ENCODE peak calls at places on chromosomes 11 and 22, in nine cellular contexts. One of them, this sample, is unnamed.

GRCh38 chr11:93589347-93589746 is 46.2 kb upstream of the SMCO4 start:
- DNase-seq in SK-N-SH: no peak
- DNase-seq in RCC 7860: no peak
- DNase-seq in activated CD4-positive, alpha-beta T cell treated with anti-CD3 and anti-CD28 coated beads, Interleukin-2, amount 50 U/mL, for 1 hour: no peak
- DNase-seq in COR-L47: no peak
- DNase-seq in nucleus accumbens: no peak
- DNase-seq in HEK293T: no peak
- DNase-seq in adrenal gland: no peak
- DNase-seq in hippocampal formation: no peak
- DNase-seq in this sample: no peak

GRCh38 chr11:69954756-69955155 is 123.4 kb upstream of the ANO1 start:
- DNase-seq in SK-N-SH: no peak
- DNase-seq in RCC 7860: no peak
- DNase-seq in activated CD4-positive, alpha-beta T cell treated with anti-CD3 and anti-CD28 coated beads, Interleukin-2, amount 50 U/mL, for 1 hour: no peak
- DNase-seq in COR-L47: no peak
- DNase-seq in nucleus accumbens: no peak
- DNase-seq in HEK293T: no peak
- DNase-seq in adrenal gland: no peak
- DNase-seq in hippocampal formation: no peak
- DNase-seq in this sample: no peak

GRCh38 chr22:44592466-44593180 is 94.6 kb upstream of the RTL6 start:
- DNase-seq in SK-N-SH: no peak
- DNase-seq in RCC 7860: no peak
- DNase-seq in activated CD4-positive, alpha-beta T cell treated with anti-CD3 and anti-CD28 coated beads, Interleukin-2, amount 50 U/mL, for 1 hour: no peak
- DNase-seq in COR-L47: no peak
- DNase-seq in nucleus accumbens: no peak
- DNase-seq in HEK293T: no peak
- DNase-seq in adrenal gland: no peak
- DNase-seq in hippocampal formation: no peak
- DNase-seq in this sample: no peak

GRCh38 chr22:50482107-50483074 is 1.0 kb downstream of the ADM2 start:
- DNase-seq in SK-N-SH: no peak
- DNase-seq in RCC 7860: no peak
- DNase-seq in activated CD4-positive, alpha-beta T cell treated with anti-CD3 and anti-CD28 coated beads, Interleukin-2, amount 50 U/mL, for 1 hour: no peak
- DNase-seq in COR-L47: no peak
- DNase-seq in nucleus accumbens: no peak
- DNase-seq in HEK293T: no peak
- DNase-seq in adrenal gland: no peak
- DNase-seq in hippocampal formation: no peak
- DNase-seq in this sample: no peak

GRCh38 chr11:121487191-121487590 is 34.4 kb upstream of the SORL1-AS1 start:
- DNase-seq in SK-N-SH: no peak
- DNase-seq in RCC 7860: no peak
- DNase-seq in activated CD4-positive, alpha-beta T cell treated with anti-CD3 and anti-CD28 coated beads, Interleukin-2, amount 50 U/mL, for 1 hour: no peak
- DNase-seq in COR-L47: no peak
- DNase-seq in nucleus accumbens: no peak
- DNase-seq in HEK293T: no peak
- DNase-seq in adrenal gland: no peak
- DNase-seq in hippocampal formation: no peak
- DNase-seq in this sample: no peak

GRCh38 chr11:112963368-112963955 is 2.2 kb downstream of the NCAM1 start:
- DNase-seq in SK-N-SH: peak
- DNase-seq in RCC 7860: no peak
- DNase-seq in activated CD4-positive, alpha-beta T cell treated with anti-CD3 and anti-CD28 coated beads, Interleukin-2, amount 50 U/mL, for 1 hour: no peak
- DNase-seq in COR-L47: peak
- DNase-seq in nucleus accumbens: no peak
- DNase-seq in HEK293T: no peak
- DNase-seq in adrenal gland: no peak
- DNase-seq in hippocampal formation: no peak
- DNase-seq in this sample: no peak

GRCh38 chr11:8867856-8868705 is 42.9 kb upstream of the AKIP1 start:
- DNase-seq in SK-N-SH: no peak
- DNase-seq in RCC 7860: no peak
- DNase-seq in activated CD4-positive, alpha-beta T cell treated with anti-CD3 and anti-CD28 coated beads, Interleukin-2, amount 50 U/mL, for 1 hour: no peak
- DNase-seq in COR-L47: no peak
- DNase-seq in nucleus accumbens: no peak
- DNase-seq in HEK293T: no peak
- DNase-seq in adrenal gland: no peak
- DNase-seq in hippocampal formation: no peak
- DNase-seq in this sample: peak

GRCh38 chr11:1219836-1220810 is 2.7 kb upstream of the MUC5B start:
- DNase-seq in SK-N-SH: peak
- DNase-seq in RCC 7860: no peak
- DNase-seq in activated CD4-positive, alpha-beta T cell treated with anti-CD3 and anti-CD28 coated beads, Interleukin-2, amount 50 U/mL, for 1 hour: no peak
- DNase-seq in COR-L47: no peak
- DNase-seq in nucleus accumbens: no peak
- DNase-seq in HEK293T: no peak
- DNase-seq in adrenal gland: no peak
- DNase-seq in hippocampal formation: no peak
- DNase-seq in this sample: no peak

GRCh38 chr22:37235897-37236607 is 8.0 kb downstream of the RAC2 start:
- DNase-seq in SK-N-SH: no peak
- DNase-seq in RCC 7860: no peak
- DNase-seq in activated CD4-positive, alpha-beta T cell treated with anti-CD3 and anti-CD28 coated beads, Interleukin-2, amount 50 U/mL, for 1 hour: no peak
- DNase-seq in COR-L47: no peak
- DNase-seq in nucleus accumbens: no peak
- DNase-seq in HEK293T: no peak
- DNase-seq in adrenal gland: no peak
- DNase-seq in hippocampal formation: no peak
- DNase-seq in this sample: no peak

GRCh38 chr11:77074626-77075221 is 8.0 kb downstream of the CAPN5 start:
- DNase-seq in SK-N-SH: no peak
- DNase-seq in RCC 7860: no peak
- DNase-seq in activated CD4-positive, alpha-beta T cell treated with anti-CD3 and anti-CD28 coated beads, Interleukin-2, amount 50 U/mL, for 1 hour: no peak
- DNase-seq in COR-L47: no peak
- DNase-seq in nucleus accumbens: no peak
- DNase-seq in HEK293T: no peak
- DNase-seq in adrenal gland: no peak
- DNase-seq in hippocampal formation: no peak
- DNase-seq in this sample: no peak

GRCh38 chr22:27668828-27669797 is 132.4 kb downstream of the MN1 start:
- DNase-seq in SK-N-SH: no peak
- DNase-seq in RCC 7860: peak
- DNase-seq in activated CD4-positive, alpha-beta T cell treated with anti-CD3 and anti-CD28 coated beads, Interleukin-2, amount 50 U/mL, for 1 hour: no peak
- DNase-seq in COR-L47: no peak
- DNase-seq in nucleus accumbens: no peak
- DNase-seq in HEK293T: no peak
- DNase-seq in adrenal gland: peak
- DNase-seq in hippocampal formation: no peak
- DNase-seq in this sample: peak

GRCh38 chr22:43384863-43385262 is 27.0 kb upstream of the MPPED1 start:
- DNase-seq in SK-N-SH: no peak
- DNase-seq in RCC 7860: no peak
- DNase-seq in activated CD4-positive, alpha-beta T cell treated with anti-CD3 and anti-CD28 coated beads, Interleukin-2, amount 50 U/mL, for 1 hour: no peak
- DNase-seq in COR-L47: no peak
- DNase-seq in nucleus accumbens: no peak
- DNase-seq in HEK293T: no peak
- DNase-seq in adrenal gland: no peak
- DNase-seq in hippocampal formation: no peak
- DNase-seq in this sample: no peak

GRCh38 chr11:32884770-32885384 is 7.7 kb upstream of the QSER1 start:
- DNase-seq in SK-N-SH: no peak
- DNase-seq in RCC 7860: no peak
- DNase-seq in activated CD4-positive, alpha-beta T cell treated with anti-CD3 and anti-CD28 coated beads, Interleukin-2, amount 50 U/mL, for 1 hour: no peak
- DNase-seq in COR-L47: no peak
- DNase-seq in nucleus accumbens: no peak
- DNase-seq in HEK293T: no peak
- DNase-seq in adrenal gland: no peak
- DNase-seq in hippocampal formation: no peak
- DNase-seq in this sample: peak

GRCh38 chr11:80900265-80900664 is 1459.4 kb upstream of the TENM4 start:
- DNase-seq in SK-N-SH: no peak
- DNase-seq in RCC 7860: no peak
- DNase-seq in activated CD4-positive, alpha-beta T cell treated with anti-CD3 and anti-CD28 coated beads, Interleukin-2, amount 50 U/mL, for 1 hour: no peak
- DNase-seq in COR-L47: no peak
- DNase-seq in nucleus accumbens: no peak
- DNase-seq in HEK293T: no peak
- DNase-seq in adrenal gland: no peak
- DNase-seq in hippocampal formation: no peak
- DNase-seq in this sample: no peak

GRCh38 chr11:128502736-128503135 is 84.6 kb downstream of the ETS1 start:
- DNase-seq in SK-N-SH: no peak
- DNase-seq in RCC 7860: no peak
- DNase-seq in activated CD4-positive, alpha-beta T cell treated with anti-CD3 and anti-CD28 coated beads, Interleukin-2, amount 50 U/mL, for 1 hour: no peak
- DNase-seq in COR-L47: no peak
- DNase-seq in nucleus accumbens: no peak
- DNase-seq in HEK293T: no peak
- DNase-seq in adrenal gland: no peak
- DNase-seq in hippocampal formation: no peak
- DNase-seq in this sample: peak

GRCh38 chr11:6757373-6757967 is 14.3 kb downstream of the OR2AG2 start:
- DNase-seq in SK-N-SH: peak
- DNase-seq in RCC 7860: peak
- DNase-seq in activated CD4-positive, alpha-beta T cell treated with anti-CD3 and anti-CD28 coated beads, Interleukin-2, amount 50 U/mL, for 1 hour: peak
- DNase-seq in COR-L47: peak
- DNase-seq in nucleus accumbens: peak
- DNase-seq in HEK293T: peak
- DNase-seq in adrenal gland: peak
- DNase-seq in hippocampal formation: peak
- DNase-seq in this sample: peak

GRCh38 chr11:70478194-70478890 is 80.0 kb downstream of the CTTN start:
- DNase-seq in SK-N-SH: peak
- DNase-seq in RCC 7860: no peak
- DNase-seq in activated CD4-positive, alpha-beta T cell treated with anti-CD3 and anti-CD28 coated beads, Interleukin-2, amount 50 U/mL, for 1 hour: no peak
- DNase-seq in COR-L47: no peak
- DNase-seq in nucleus accumbens: no peak
- DNase-seq in HEK293T: no peak
- DNase-seq in adrenal gland: no peak
- DNase-seq in hippocampal formation: no peak
- DNase-seq in this sample: no peak

GRCh38 chr11:132064987-132065620 is 694.7 kb downstream of the NTM start:
- DNase-seq in SK-N-SH: no peak
- DNase-seq in RCC 7860: peak
- DNase-seq in activated CD4-positive, alpha-beta T cell treated with anti-CD3 and anti-CD28 coated beads, Interleukin-2, amount 50 U/mL, for 1 hour: no peak
- DNase-seq in COR-L47: no peak
- DNase-seq in nucleus accumbens: no peak
- DNase-seq in HEK293T: no peak
- DNase-seq in adrenal gland: no peak
- DNase-seq in hippocampal formation: no peak
- DNase-seq in this sample: peak